ENCODE peak calls at places on chromosome 11, in four cellular contexts. P, K, Z and S are unnamed samples. For H3K36me3, the result is how much of the 10 kb centered on the place peaks cover.

GRCh38 chr11:113446112-113446511 is 29.1 kb downstream of the DRD2 start:
- DNase-seq in K (peak), Z (no peak), P (no peak), S (no peak)

GRCh38 chr11:2578006-2578933 is 121.5 kb downstream of the KCNQ1OT1 start:
- DNase-seq in P (peak), Z (peak), K (no peak), S (no peak)

GRCh38 chr11:1555713-1556153 is 16.3 kb downstream of the DUSP8 start:
- DNase-seq in Z (no peak), P (no peak), K (no peak), S (no peak)

GRCh38 chr11:66849501-66850234 is 6.4 kb downstream of the RCE1 start:
- DNase-seq in Z (peak), P (peak), K (no peak), S (no peak)

GRCh38 chr11:93840981-93841380 is 9.4 kb downstream of the VSTM5 start:
- DNase-seq in K (no peak), Z (peak), P (no peak), S (no peak)

GRCh38 chr11:11268119-11268518 is 84.9 kb downstream of the CSNK2A3 start:
- DNase-seq in P (no peak), K (no peak), Z (peak), S (no peak)

GRCh38 chr11:42410251-42410956 is 901.4 kb upstream of the API5 start:
- DNase-seq in P (no peak), K (peak), Z (no peak), S (no peak)

GRCh38 chr11:70191495-70192140 is 11.5 kb upstream of the FADD start:
- DNase-seq in K (peak), P (peak), Z (peak), S (peak)

GRCh38 chr11:36403661-36404060 is 106.4 kb downstream of the TRAF6 start:
- DNase-seq in K (peak), P (no peak), Z (no peak), S (no peak)

GRCh38 chr11:83241291-83241946 is 44.7 kb downstream of the CCDC90B start:
- DNase-seq in P (no peak), K (peak), Z (no peak), S (peak)

GRCh38 chr11:132088551-132088950 is 718.1 kb downstream of the NTM start:
- DNase-seq in P (no peak), Z (no peak), K (no peak), S (no peak)

GRCh38 chr11:9014826-9015225 is 11.0 kb upstream of the NRIP3 start:
- DNase-seq in K (no peak), P (no peak), Z (no peak), S (no peak)

GRCh38 chr11:110093407-110094297 is 460 bp downstream of the ZC3H12C start:
- DNase-seq in K (peak), Z (peak), P (peak), S (peak)

GRCh38 chr11:16013649-16014275 is 342.6 kb downstream of the SOX6 start:
- DNase-seq in K (peak), P (no peak), Z (no peak), S (no peak)

GRCh38 chr11:93993747-93994146 is 27.4 kb upstream of the HEPHL1 start:
- DNase-seq in Z (no peak), K (no peak), P (no peak), S (no peak)

GRCh38 chr11:112744041-112744440 is 217.2 kb upstream of the NCAM1 start:
- DNase-seq in Z (no peak), K (no peak), P (no peak), S (no peak)

GRCh38 chr11:93199616-93200015 is 1.8 kb upstream of the SLC36A4 start:
- DNase-seq in Z (no peak), P (no peak), K (no peak), S (no peak)

GRCh38 chr11:34432822-34433221 is 5.9 kb upstream of the CAT start:
- DNase-seq in K (no peak), P (no peak), Z (no peak), S (no peak)

GRCh38 chr11:105371311-105371710 is 231.7 kb upstream of the CARD18 start:
- DNase-seq in P (no peak), Z (no peak), K (no peak), S (no peak)

GRCh38 chr11:44979536-44980399 is 29.1 kb upstream of the TP53I11 start:
- DNase-seq in K (no peak), P (peak), Z (no peak), S (no peak)

GRCh38 chr11:134126197-134126822 is 57.4 kb downstream of the JAM3 start:
- DNase-seq in K (peak), P (no peak), Z (no peak), S (peak)

GRCh38 chr11:120034881-120035620 is 102.9 kb downstream of the TRIM29 start:
- DNase-seq in P (no peak), K (no peak), Z (peak), S (no peak)

GRCh38 chr11:1548221-1549070 is 23.6 kb downstream of the DUSP8 start:
- DNase-seq in K (peak), P (peak), Z (peak), S (no peak)

GRCh38 chr11:133832096-133833081 is 12.9 kb downstream of the SPATA19 start:
- DNase-seq in P (no peak), K (no peak), Z (no peak), S (no peak)

GRCh38 chr11:75555079-75555811 is 6.8 kb upstream of the SERPINH1 start:
- DNase-seq in P (no peak), Z (no peak), K (no peak), S (no peak)

GRCh38 chr11:69444381-69445130 is 36.9 kb upstream of the LINC01488 start:
- DNase-seq in K (peak), P (no peak), Z (no peak), S (no peak)

GRCh38 chr11:45489281-45489906 is 176.0 kb downstream of the CHST1 start:
- DNase-seq in P (no peak), Z (peak), K (no peak), S (no peak)

GRCh38 chr11:97259884-97260283 is 870.1 kb downstream of the JRKL start:
- DNase-seq in P (no peak), K (no peak), Z (no peak), S (no peak)

GRCh38 chr11:69339041-69339733 is 45.2 kb downstream of the MYEOV start:
- DNase-seq in Z (no peak), P (peak), K (no peak), S (no peak)

GRCh38 chr11:124743050-124743449 is 3.3 kb downstream of the NRGN start:
- DNase-seq in Z (no peak), K (no peak), P (no peak), S (no peak)

GRCh38 chr11:71476926-71477636 is 24.1 kb downstream of the NADSYN1 start:
- DNase-seq in K (no peak), P (no peak), Z (no peak), S (no peak)

GRCh38 chr11:71481101-71481960 is 28.3 kb downstream of the NADSYN1 start:
- DNase-seq in Z (no peak), K (no peak), P (no peak), S (no peak)

GRCh38 chr11:71477637-71478011 is 24.6 kb downstream of the NADSYN1 start:
- DNase-seq in P (no peak), Z (no peak), K (no peak), S (no peak)

GRCh38 chr11:71476031-71476430 is 23.0 kb downstream of the NADSYN1 start:
- DNase-seq in P (no peak), K (no peak), Z (no peak), S (no peak)

DNA sequence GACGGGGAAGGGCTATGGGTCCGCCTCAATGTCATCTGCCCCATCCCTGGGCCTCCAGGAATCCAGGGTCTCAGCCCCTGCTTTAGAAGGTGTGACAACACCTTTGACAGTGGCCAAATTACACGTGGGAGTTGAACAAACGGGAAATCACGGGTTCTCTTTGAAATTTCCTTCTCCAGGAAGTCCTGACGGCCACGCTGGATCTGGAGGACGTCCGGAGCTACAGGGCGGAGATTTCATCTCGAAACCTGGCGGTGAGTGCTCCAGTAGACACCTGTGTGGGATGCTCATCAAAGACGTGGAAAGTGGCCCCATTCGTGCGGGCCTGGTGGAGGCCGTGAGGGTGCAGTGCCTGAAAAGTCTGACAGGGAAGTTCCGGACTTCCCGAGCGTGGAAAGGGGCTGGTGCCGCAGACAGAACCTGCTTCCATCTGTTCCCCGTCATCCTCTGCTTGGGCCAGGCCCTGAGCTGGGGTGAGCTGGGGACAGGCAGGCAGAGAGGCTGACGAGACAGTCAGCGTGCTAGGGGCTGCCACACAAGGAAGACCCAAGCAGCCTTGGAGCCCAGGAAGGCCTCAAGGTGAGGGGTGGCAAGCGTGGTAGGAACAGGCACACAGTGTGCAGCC is 25.3 kb downstream of the NADSYN1 start:
- DNase-seq in K (no peak), Z (no peak), P (no peak), S (no peak)
- H3K36me3 ChIP-seq in K (under half), Z (half or more), P (under half), S (under half)

DNA sequence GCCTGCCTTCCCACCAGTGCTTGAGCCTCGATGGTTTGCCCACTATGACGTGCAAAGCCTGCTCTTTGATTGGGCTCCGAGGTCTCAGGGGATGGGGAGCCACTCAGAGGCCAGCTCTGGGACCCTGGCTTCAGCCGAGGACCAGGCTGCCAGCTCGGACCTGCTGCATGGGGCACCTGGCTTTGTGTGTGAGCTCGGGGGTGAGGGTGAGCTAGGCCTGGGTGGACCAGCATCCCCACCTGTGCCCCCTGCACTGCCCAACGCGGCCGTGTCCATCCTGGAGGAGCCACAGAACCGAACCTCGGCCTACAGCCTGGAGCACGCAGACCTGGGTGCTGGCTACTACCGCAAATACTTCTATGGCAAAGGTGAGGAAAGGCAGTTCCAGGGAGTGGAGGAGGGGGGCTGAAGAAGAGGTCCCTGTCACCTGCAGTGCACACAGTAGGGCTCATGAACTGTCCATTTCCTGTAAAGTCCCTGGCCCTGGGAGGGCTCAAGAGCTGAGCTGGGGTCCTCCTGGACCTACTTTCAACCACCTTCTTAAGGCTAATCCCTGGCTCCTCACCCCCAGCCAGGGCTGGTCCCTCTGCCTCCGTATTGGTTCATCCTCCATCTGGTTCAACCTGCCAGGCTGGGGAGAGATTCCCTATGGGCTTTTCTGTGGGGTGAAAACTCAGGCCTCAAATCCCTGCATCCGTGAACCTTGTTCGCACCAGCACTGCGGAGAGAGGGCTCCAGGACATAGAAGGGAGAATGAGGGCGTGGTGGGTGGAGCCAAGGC is 3.5 kb downstream of the SIPA1 start:
- DNase-seq in K (no peak), P (no peak), Z (no peak), S (no peak)
- H3K4me3 ChIP-seq in K (no peak), P (peak), Z (peak), S (no peak)

DNA sequence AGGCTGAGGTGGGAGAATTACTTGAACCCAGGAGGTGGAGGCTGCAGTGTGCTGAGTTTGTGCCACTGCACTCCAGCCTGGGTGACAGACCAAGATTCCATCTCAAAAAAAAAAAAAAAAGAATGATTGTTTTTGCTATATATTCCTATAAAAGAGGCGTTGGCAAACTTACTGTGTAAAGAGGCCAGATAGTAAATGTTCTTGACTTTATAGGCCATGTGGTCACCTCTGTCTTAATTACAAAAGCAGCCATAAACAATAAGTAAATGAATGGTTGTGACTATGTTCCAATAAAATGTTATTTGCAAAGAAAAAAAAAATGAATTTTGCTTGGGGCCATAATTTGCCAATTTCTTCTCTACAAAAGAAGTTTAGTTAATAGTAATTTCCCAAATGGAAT is 12.3 kb downstream of the ATM start:
- DNase-seq in K (no peak), Z (no peak), P (no peak), S (no peak)
- H3K36me3 ChIP-seq in K (under half), Z (under half), P (under half), S (under half)

GRCh38 chr11:104164028-104164520 is at the start of gene PDGFD:
- DNase-seq in Z (peak), P (peak), K (peak), S (peak)
- H3K4me3 ChIP-seq in Z (peak), P (peak), K (peak), S (peak)

GRCh38 chr11:64911689-64912088 is 5.3 kb downstream of the ATG2A start:
- DNase-seq in K (no peak), Z (no peak), P (no peak), S (no peak)

GRCh38 chr11:64916040-64916847 is 765 bp downstream of the ATG2A start:
- DNase-seq in P (no peak), K (peak), Z (no peak), S (peak)

GRCh38 chr11:64915366-64915887 is 1.6 kb downstream of the ATG2A start:
- DNase-seq in K (no peak), P (no peak), Z (no peak), S (no peak)

GRCh38 chr11:64913171-64913727 is 3.8 kb downstream of the ATG2A start:
- DNase-seq in Z (no peak), P (no peak), K (no peak), S (no peak)

DNA sequence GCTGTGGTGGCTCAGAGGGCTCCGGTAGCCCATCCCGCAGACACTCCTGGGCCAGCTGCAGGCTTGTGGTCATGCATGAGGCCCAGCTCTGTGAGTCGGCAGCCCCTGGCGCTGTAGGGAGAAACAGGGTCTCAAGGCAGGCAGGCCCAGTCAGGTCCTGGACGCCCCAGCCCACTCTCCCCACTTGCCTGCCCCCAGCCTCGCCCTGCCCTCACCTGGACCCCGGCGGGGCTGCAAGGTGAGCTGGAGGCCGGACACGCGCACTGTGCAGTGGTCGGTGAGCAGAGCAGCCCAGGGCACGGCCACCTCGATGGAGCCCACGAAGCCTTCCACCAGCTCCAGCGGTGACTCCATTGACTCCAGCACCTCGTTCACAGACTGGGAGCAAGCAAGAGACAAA is 2.9 kb downstream of the ATG2A start:
- DNase-seq in K (no peak), Z (no peak), P (no peak), S (no peak)
- H3K36me3 ChIP-seq in K (under half), Z (half or more), P (half or more), S (under half)